ENCODE peak calls at places on chromosomes 7 and 10, in eight cellular contexts. Q is adipocyte; X is neural progenitor cell; L is CD4-positive, alpha-beta memory T cell; J is heart right ventricle; B is left ventricle myocardium inferior; K is HAP-1; S is naive thymus-derived CD4-positive, alpha-beta T cell. C is an unnamed sample.
A peak's percentile ranks its signal among the peaks of the same experiment; 100 is the strongest.

GRCh38 chr10:116849271-116850057 is at the start of gene ENO4:
- DNase-seq in X (peak; percentile 97), B (peak; percentile 68), S (no peak), K (peak; percentile 11), L (peak; percentile 13), J (peak; percentile 64), Q (peak; percentile 90), C (peak; percentile 87)

GRCh38 chr10:117537436-117537903 is 5.1 kb upstream of the EMX2 start:
- DNase-seq in K (peak; percentile 62), Q (peak; percentile 41), S (no peak), L (no peak), B (no peak), X (peak; percentile 83), J (no peak), C (peak; percentile 40)

GRCh38 chr7:69738396-69738889 is 140.2 kb downstream of the AUTS2 start:
- DNase-seq in K (peak; percentile 71), B (no peak), Q (no peak), S (no peak), J (no peak), X (peak; percentile 67), L (no peak), C (peak; percentile 11)

GRCh38 chr10:101506829-101507228 is 81.2 kb downstream of the POLL start:
- DNase-seq in B (no peak), S (no peak), J (no peak), X (no peak), Q (no peak), L (no peak), K (no peak), C (no peak)

GRCh38 chr7:31651234-31651633 is 35.8 kb upstream of the PPP1R17 start:
- DNase-seq in Q (no peak), X (no peak), J (no peak), B (no peak), K (no peak), S (no peak), L (no peak), C (no peak)

GRCh38 chr10:48466611-48467240 is 138.1 kb downstream of the ARHGAP22 start:
- DNase-seq in L (no peak), S (no peak), K (no peak), X (peak; percentile 39), B (no peak), Q (no peak), J (no peak), C (peak; percentile 60)

GRCh38 chr10:79081353-79082034 is 12.7 kb downstream of the ZMIZ1 start:
- DNase-seq in L (no peak), J (no peak), B (peak; percentile 55), Q (peak; percentile 86), S (no peak), X (no peak), K (no peak), C (no peak)

GRCh38 chr7:51229620-51230323 is 86.8 kb downstream of the COBL start:
- DNase-seq in K (no peak), B (no peak), J (no peak), L (no peak), X (no peak), S (no peak), Q (no peak), C (no peak)

GRCh38 chr10:89837173-89838001 is 136.0 kb downstream of the KIF20B start:
- DNase-seq in S (peak; percentile 34), K (no peak), L (peak; percentile 28), Q (peak; percentile 25), B (peak; percentile 26), J (no peak), X (no peak), C (peak; percentile 55)

GRCh38 chr7:85719981-85720963 is 533.4 kb upstream of the SEMA3D start:
- DNase-seq in L (no peak), B (no peak), K (no peak), Q (peak; percentile 88), S (no peak), X (no peak), J (no peak), C (no peak)

GRCh38 chr10:50347394-50347802 is 96.1 kb upstream of the ASAH2 start:
- DNase-seq in L (no peak), J (no peak), K (no peak), Q (no peak), S (no peak), B (no peak), X (no peak), C (no peak)

GRCh38 chr7:70788276-70788675 is 343.7 kb upstream of the GALNT17 start:
- DNase-seq in S (peak; percentile 7), L (peak; percentile 87), Q (no peak), J (no peak), X (no peak), B (no peak), K (peak; percentile 73), C (no peak)

GRCh38 chr10:4825456-4825867 is 545 bp upstream of the AKR1E2 start:
- DNase-seq in Q (no peak), L (no peak), B (no peak), S (no peak), J (no peak), X (no peak), K (no peak), C (no peak)

GRCh38 chr7:99201027-99201426 is 6.9 kb downstream of the KPNA7 start:
- DNase-seq in S (no peak), B (no peak), J (no peak), X (no peak), Q (peak; percentile 53), L (no peak), K (no peak), C (no peak)

GRCh38 chr10:120423350-120424197 is 33.5 kb upstream of the PLPP4 start:
- DNase-seq in X (peak; percentile 67), J (peak; percentile 6), B (no peak), Q (peak; percentile 85), L (no peak), S (no peak), K (peak; percentile 67), C (peak; percentile 64)

GRCh38 chr10:93945814-93946213 is 47.9 kb upstream of the PLCE1 start:
- DNase-seq in L (no peak), K (no peak), X (no peak), S (no peak), J (no peak), B (no peak), Q (peak; percentile 10), C (no peak)

DNA sequence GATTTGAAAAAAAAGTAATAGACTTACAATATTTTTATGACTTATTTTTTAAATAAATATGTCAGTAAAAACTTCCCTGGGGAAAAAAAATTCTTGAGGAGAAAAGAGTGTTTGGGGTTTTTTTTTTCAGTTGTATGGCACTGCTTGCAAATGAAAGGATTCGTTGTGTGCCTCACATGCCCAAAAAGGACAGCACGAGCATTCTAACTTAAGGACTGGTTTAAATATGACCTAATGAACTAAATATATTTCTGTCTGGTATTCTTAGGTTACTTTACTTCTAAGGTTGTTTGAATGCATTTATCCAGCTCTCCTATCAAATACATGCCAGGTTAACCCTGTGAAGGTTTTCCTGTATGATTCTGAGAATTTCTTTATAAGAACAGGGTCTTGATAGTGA is 989 bp upstream of the CD36 start:
- DNase-seq in J (no peak), K (no peak), L (no peak), X (no peak), S (no peak), B (no peak), Q (no peak), C (no peak)
- H3K4me1 ChIP-seq in J (peaks cover 35% of the 10 kb centered on the region), K (peaks cover 3% of the 10 kb centered on the region), L (no peaks in the 10 kb centered on the region), X (no peaks in the 10 kb centered on the region), S (no peaks in the 10 kb centered on the region), B (peaks cover 70% of the 10 kb centered on the region), Q (peaks cover 67% of the 10 kb centered on the region), C (peaks cover 15% of the 10 kb centered on the region)

GRCh38 chr7:73519867-73520672 is 2.0 kb downstream of the BAZ1B start:
- DNase-seq in L (no peak), B (no peak), K (peak; percentile 37), X (peak; percentile 24), J (no peak), S (peak; percentile 17), Q (peak; percentile 27), C (no peak)
- H3K4me1 ChIP-seq in L (peaks cover 59% of the 10 kb centered on the region), B (peaks cover 66% of the 10 kb centered on the region), K (peaks cover 21% of the 10 kb centered on the region), X (peaks cover 16% of the 10 kb centered on the region), J (peaks cover 34% of the 10 kb centered on the region), S (peaks cover 27% of the 10 kb centered on the region), Q (peaks cover 27% of the 10 kb centered on the region), C (peaks cover 24% of the 10 kb centered on the region)

DNA sequence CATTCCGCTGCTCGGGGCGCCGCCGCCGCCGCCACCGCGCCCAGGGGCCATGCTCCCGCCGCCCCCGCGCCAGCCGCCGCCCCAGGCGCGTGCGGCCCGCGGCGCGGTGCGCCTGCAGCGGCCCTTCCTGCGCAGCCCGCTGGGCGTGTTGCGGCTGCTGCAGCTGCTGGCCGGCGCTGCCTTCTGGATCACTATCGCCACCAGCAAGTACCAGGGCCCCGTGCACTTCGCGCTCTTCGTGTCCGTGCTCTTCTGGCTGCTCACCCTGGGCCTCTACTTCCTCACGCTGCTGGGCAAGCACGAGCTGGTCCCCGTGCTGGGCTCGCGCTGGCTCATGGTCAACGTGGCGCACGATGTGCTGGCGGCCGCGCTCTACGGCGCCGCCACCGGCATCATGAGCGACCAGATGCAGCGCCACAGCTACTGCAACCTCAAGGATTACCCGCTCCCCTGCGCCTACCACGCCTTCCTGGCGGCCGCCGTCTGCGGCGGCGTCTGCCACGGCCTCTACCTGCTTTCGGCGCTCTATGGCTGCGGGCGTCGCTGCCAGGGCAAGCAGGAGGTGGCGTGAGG is 384 bp downstream of the MARVELD1 start:
- DNase-seq in J (peak; percentile 70), Q (peak; percentile 82), L (peak; percentile 54), B (peak; percentile 75), X (peak; percentile 92), S (peak; percentile 37), K (peak; percentile 70), C (peak; percentile 75)
- H3K4me1 ChIP-seq in J (peaks cover 29% of the 10 kb centered on the region), Q (peaks cover 48% of the 10 kb centered on the region), L (peaks cover 6% of the 10 kb centered on the region), B (peaks cover 69% of the 10 kb centered on the region), X (peaks cover 35% of the 10 kb centered on the region), S (peaks cover 5% of the 10 kb centered on the region), K (peaks cover 12% of the 10 kb centered on the region), C (peaks cover 11% of the 10 kb centered on the region)

GRCh38 chr10:85570871-85571270 is 795.7 kb downstream of the GRID1 start:
- DNase-seq in B (no peak), X (no peak), Q (no peak), L (no peak), K (no peak), J (no peak), S (no peak), C (no peak)
- H3K4me1 ChIP-seq in B (no peaks in the 10 kb centered on the region), X (peaks cover 24% of the 10 kb centered on the region), Q (no peaks in the 10 kb centered on the region), L (no peaks in the 10 kb centered on the region), K (no peaks in the 10 kb centered on the region), J (no peaks in the 10 kb centered on the region), S (no peaks in the 10 kb centered on the region), C (peaks cover under 1% of the 10 kb centered on the region)

GRCh38 chr10:33252324-33252723 is 82.1 kb downstream of the NRP1 start:
- DNase-seq in J (no peak), L (no peak), B (no peak), K (no peak), X (no peak), Q (no peak), S (no peak), C (no peak)
- H3K4me1 ChIP-seq in J (peaks cover 26% of the 10 kb centered on the region), L (peaks cover 30% of the 10 kb centered on the region), B (peaks cover 92% of the 10 kb centered on the region), K (no peaks in the 10 kb centered on the region), X (no peaks in the 10 kb centered on the region), Q (peaks cover 37% of the 10 kb centered on the region), S (peaks cover 21% of the 10 kb centered on the region), C (no peaks in the 10 kb centered on the region)

C was measured in cardiac muscle cell.